ENCODE peak calls at places on chromosomes 16 and 17, in four cellular contexts. U, K, R and C are unnamed samples.

GRCh38 chr16:24825696-24826095 is 20.1 kb upstream of the SLC5A11 start:
- DNase-seq in U (no peak), K (no peak), R (no peak), C (no peak)

GRCh38 chr17:38605230-38605851 is 411 bp downstream of the SRCIN1 start:
- DNase-seq in U (no peak), K (no peak), R (peak), C (peak)

GRCh38 chr17:47330548-47330947 is 6.8 kb downstream of the EFCAB13 start:
- DNase-seq in U (no peak), K (no peak), R (no peak), C (no peak)

GRCh38 chr17:29577778-29578211 is 9.3 kb downstream of the TP53I13 start:
- DNase-seq in U (peak), K (no peak), R (no peak), C (no peak)

GRCh38 chr17:2954898-2955445 is 108.4 kb downstream of the OR1D5 start:
- DNase-seq in U (peak), K (no peak), R (no peak), C (peak)

GRCh38 chr17:75712480-75712879 is 8.8 kb upstream of the ITGB4 start:
- DNase-seq in U (no peak), K (no peak), R (no peak), C (no peak)

GRCh38 chr16:35011-35775 is 18.2 kb downstream of the POLR3K start:
- DNase-seq in U (no peak), K (no peak), R (no peak), C (no peak)

GRCh38 chr17:4116516-4116915 is 26.3 kb downstream of the ZZEF1 start:
- DNase-seq in U (no peak), K (no peak), R (no peak), C (peak)

GRCh38 chr17:57586099-57586702 is 158.9 kb downstream of the CCDC182 start:
- DNase-seq in U (no peak), K (no peak), R (no peak), C (no peak)

GRCh38 chr17:50361561-50362480 is 11.2 kb downstream of the MRPL27 start:
- DNase-seq in U (peak), K (peak), R (peak), C (peak)

GRCh38 chr16:86734559-86735480 is 156.5 kb downstream of the FOXL1 start:
- DNase-seq in U (no peak), K (no peak), R (peak), C (peak)

GRCh38 chr16:74279266-74279665 is 17.3 kb upstream of the PSMD7 start:
- DNase-seq in U (no peak), K (no peak), R (no peak), C (no peak)

GRCh38 chr16:4123617-4124300 is 7.5 kb upstream of the ADCY9 start:
- DNase-seq in U (peak), K (no peak), R (no peak), C (no peak)

GRCh38 chr16:85422124-85422373 is 191.1 kb upstream of the GSE1 start:
- DNase-seq in U (no peak), K (no peak), R (no peak), C (no peak)

GRCh38 chr16:75580-76501 is 2.2 kb upstream of the MPG start:
- DNase-seq in U (peak), K (no peak), R (peak), C (peak)

DNA sequence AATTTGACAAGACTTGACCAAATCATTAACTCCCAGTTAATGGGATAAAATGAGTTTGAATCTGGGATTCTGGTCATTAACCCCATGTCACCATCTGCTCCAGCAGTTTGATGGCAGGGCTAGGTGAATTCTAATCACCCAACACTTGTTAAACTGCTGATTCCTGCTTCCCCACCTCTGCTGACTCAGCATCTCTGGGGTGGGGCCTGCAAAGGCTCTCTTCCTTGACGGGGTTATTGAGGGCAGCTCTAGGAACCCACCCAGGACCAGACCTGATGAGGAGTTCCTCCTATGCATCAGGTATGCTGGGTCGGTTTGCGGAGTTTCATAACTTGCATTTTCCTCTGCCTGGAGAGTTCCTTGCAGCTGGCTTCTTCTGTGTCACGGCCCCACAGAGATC is 93.5 kb upstream of the CCL2 start:
- DNase-seq in U (no peak), K (no peak), R (no peak), C (no peak)
- H3K56ac ChIP-seq in U (no peak), K (no peak), R (no peak), C (no peak)

DNA sequence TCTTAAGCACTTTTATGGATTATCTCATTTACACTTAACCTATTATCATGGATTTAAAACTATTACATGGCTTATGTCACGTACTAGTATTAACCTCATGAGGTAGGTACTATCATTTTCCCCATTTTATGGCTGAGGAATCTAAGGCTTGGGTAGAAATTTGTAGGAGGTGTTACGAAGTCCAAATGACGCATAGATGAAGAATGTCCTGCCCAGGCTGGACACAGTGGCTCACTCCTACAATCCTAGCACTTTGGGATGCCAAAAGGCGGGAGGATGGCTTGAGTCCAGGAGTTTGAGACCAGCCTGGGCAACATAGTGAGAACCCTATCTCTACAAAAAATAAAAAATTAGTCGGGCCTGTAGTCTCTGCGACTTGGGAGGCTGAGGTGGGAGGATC is 4.8 kb upstream of the C1QL1 start:
- DNase-seq in U (peak), K (no peak), R (no peak), C (no peak)
- H3K4me2 ChIP-seq in U (no peak), K (no peak), R (no peak), C (no peak)

GRCh38 chr17:16878084-16878483 is 93.8 kb downstream of the TNFRSF13B start:
- DNase-seq in U (no peak), K (no peak), R (peak), C (no peak)

GRCh38 chr17:16880843-16881230 is 91.1 kb downstream of the TNFRSF13B start:
- DNase-seq in U (no peak), K (no peak), R (peak), C (no peak)

GRCh38 chr17:16880121-16880842 is 91.6 kb downstream of the TNFRSF13B start:
- DNase-seq in U (no peak), K (no peak), R (peak), C (no peak)

GRCh38 chr17:16878547-16879100 is 93.3 kb downstream of the TNFRSF13B start:
- DNase-seq in U (no peak), K (no peak), R (peak), C (no peak)

GRCh38 chr17:16879686-16880085 is 92.2 kb downstream of the TNFRSF13B start:
- DNase-seq in U (no peak), K (no peak), R (peak), C (no peak)
- H3K56ac ChIP-seq in U (no peak), K (no peak), R (no peak), C (no peak)

DNA sequence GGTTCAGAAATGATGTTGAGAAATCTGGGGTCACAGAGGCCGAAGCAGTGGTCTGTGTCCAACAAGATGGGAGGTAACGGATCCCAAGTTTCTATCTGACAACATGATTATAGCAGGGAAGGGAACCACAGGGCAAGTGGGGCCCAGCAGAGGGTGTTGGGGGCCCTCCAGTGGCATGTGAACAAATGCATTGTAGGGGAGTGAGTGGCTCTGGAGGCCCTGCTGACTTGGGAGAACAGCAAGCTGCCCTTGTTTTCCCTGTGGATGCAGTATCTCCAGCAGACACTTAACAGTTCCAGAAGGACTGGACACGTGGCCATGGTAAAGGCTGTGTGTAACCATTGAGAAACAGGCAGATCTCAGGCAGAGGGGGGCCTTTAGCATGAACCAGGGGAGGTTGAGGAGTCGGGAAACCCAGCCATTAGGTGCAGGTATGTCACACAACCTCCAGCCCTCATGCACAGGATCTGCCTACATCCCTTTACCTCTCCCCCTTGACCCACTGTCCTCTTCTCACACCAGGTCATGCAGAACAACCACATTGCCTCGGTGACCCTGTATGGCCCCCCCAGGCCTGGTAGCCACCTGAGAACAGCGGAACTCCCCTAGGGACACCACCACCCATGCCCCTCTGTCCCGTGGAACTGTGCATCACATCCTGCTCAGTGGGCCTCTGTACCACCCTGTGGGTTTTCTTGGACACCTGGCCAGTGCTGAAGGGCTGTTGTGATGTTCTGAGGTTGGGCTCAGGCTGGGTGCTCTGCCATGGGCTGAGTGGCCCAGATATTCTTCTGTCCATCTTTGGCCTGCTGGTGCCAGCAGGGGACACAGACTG is 4.1 kb downstream of the B3GNT9 start:
- DNase-seq in U (no peak), K (no peak), R (no peak), C (no peak)
- H3K4me2 ChIP-seq in U (no peak), K (no peak), R (no peak), C (no peak)

GRCh38 chr17:64732336-64733006 is 70.4 kb upstream of the SMURF2 start:
- DNase-seq in U (peak), K (no peak), R (no peak), C (no peak)
- H3K56ac ChIP-seq in U (peak), K (no peak), R (no peak), C (no peak)

DNA sequence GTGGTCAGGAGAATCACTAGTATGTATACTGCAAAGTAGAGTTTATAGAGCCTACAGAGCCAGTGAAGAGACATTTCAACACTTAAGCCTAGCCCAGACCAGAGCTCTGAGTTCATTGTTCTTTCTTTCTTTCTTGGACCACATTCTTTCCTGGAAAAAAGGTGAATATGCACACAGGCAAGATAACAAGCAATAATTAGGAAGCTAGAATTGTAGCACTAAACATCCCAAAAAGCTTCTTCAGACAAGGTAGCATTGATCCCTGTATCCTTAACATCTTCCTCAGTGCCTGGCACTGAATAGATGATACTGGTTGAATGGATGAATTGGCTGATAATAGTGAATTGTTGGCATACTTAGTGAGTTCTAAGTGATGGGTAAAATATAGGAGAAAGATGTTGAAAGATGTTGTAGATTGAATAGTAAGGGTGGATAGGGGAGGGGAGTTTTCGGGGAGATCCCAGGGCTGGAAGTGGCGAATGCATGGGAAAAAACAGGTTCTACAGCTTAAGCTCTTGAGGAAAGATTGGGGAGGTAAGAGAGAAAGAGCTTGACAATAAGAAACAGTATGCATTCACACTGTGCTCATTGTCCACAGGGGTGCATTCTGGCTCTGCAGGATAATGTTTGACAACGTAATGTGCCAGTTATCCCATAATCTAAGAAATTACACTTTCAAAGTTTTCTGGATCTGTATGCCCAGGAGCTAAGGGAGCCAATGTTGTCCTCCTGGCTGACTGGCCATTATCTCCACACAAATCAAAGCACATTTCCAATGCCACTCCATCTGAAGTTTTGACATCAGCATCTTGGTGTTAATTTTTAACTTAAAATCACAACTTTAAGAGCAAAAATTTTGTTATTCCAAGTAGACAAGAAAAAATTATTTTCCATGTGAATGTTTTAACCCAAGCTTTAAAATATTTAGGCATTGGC is 35.6 kb downstream of the TUBD1 start:
- DNase-seq in U (no peak), K (no peak), R (no peak), C (no peak)
- H3K4me2 ChIP-seq in U (no peak), K (peak), R (no peak), C (no peak)

DNA sequence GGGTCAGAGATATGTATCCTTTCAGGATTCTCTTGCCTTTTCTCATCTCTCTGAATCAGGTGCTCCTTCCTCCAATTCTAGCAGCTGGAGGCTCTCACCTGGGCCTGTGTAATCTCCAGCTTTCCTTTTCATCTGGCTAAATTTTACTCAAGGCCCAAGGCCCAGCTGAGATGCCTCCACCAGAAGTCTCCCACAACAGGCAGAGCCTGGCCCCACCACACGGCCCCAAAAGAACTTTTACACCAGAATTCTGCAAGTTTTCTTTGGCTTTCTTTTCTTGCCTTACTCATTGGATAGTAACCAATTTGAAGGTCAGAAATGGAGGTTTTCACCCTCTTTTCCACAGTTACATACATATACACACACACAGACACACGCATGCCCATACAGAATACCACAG is 14.6 kb downstream of the RND2 start:
- DNase-seq in U (no peak), K (no peak), R (no peak), C (no peak)
- H3K56ac ChIP-seq in U (no peak), K (no peak), R (no peak), C (no peak)

GRCh38 chr17:62336527-62336926 is 43.8 kb upstream of the EFCAB3 start:
- DNase-seq in U (no peak), K (no peak), R (no peak), C (no peak)
- H3K4me2 ChIP-seq in U (no peak), K (no peak), R (no peak), C (no peak)

DNA sequence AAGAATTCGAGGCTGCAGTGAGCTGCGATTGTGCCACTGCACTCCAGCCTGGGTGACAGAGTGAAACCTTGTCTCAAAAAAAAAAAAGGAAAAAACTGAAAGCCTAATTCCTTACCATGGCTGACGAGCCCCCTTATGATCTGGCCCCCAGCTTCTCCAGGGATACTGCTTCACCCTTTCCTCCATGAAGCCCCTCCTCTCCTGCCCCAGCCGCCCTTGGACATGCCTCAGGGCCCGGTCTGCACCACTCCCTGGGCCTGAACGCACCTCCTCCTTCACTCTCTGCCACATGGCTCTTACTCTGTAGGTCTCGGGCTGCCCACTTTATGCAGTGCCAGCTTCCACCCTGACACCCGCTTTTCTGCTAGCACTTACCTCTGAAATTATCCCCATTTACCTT is 65.3 kb downstream of the COG7 start:
- DNase-seq in U (no peak), K (no peak), R (no peak), C (no peak)
- H3K56ac ChIP-seq in U (no peak), K (no peak), R (no peak), C (no peak)